ENCODE peak calls at places on chromosomes 11 and 22, in four cellular contexts. H is stimulated activated CD8-positive, alpha-beta memory T cell treated with anti-CD3 and anti-CD28 coated beads, Interleukin-4, amount 100 ng/mL, for 1 hour; O is brain microvascular endothelial cell; V is endodermal cell. Y is an unnamed sample.

GRCh38 chr11:58654908-58655296 is 32.4 kb downstream of the CNTF start:
- DNase-seq in H (no peak), O (no peak), V (no peak), Y (no peak)

GRCh38 chr11:27357250-27357649 is 5.8 kb downstream of the CCDC34 start:
- DNase-seq in H (no peak), O (no peak), V (no peak), Y (no peak)

GRCh38 chr22:28939394-28939793 is 56.0 kb downstream of the ZNRF3 start:
- DNase-seq in H (no peak), O (no peak), V (no peak), Y (no peak)

GRCh38 chr22:48592066-48592345 is 1235.7 kb downstream of the BRD1 start:
- DNase-seq in H (no peak), O (no peak), V (no peak), Y (no peak)

GRCh38 chr11:100810146-100810545 is 123.1 kb downstream of the ARHGAP42 start:
- DNase-seq in H (no peak), O (no peak), V (no peak), Y (no peak)

GRCh38 chr11:123942413-123942812 is 1.2 kb downstream of the OR6T1 start:
- DNase-seq in H (no peak), O (no peak), V (no peak), Y (no peak)

GRCh38 chr22:44180706-44181032 is at the start of gene PARVG:
- DNase-seq in H (no peak), O (no peak), V (peak; percentile 81), Y (peak; percentile 55)

GRCh38 chr22:22533417-22533816 is 13.3 kb upstream of the ZNF280A start:
- DNase-seq in H (no peak), O (no peak), V (no peak), Y (no peak)

GRCh38 chr11:45593992-45594391 is 71.4 kb downstream of the CHST1 start:
- DNase-seq in H (no peak), O (no peak), V (peak; percentile 58), Y (no peak)

GRCh38 chr11:110000045-110000502 is 93.1 kb upstream of the ZC3H12C start:
- DNase-seq in H (no peak), O (peak; percentile 94), V (no peak), Y (no peak)

GRCh38 chr11:10838083-10838482 is 19.8 kb downstream of the ZBED5 start:
- DNase-seq in H (no peak), O (no peak), V (no peak), Y (no peak)

GRCh38 chr22:32808038-32808445 is 6.5 kb downstream of the TIMP3 start:
- DNase-seq in H (no peak), O (no peak), V (no peak), Y (no peak)

GRCh38 chr22:25694167-25694907 is 47.7 kb upstream of the MYO18B start:
- DNase-seq in H (no peak), O (no peak), V (no peak), Y (no peak)

GRCh38 chr11:86101941-86102407 is 33.1 kb upstream of the PICALM start:
- DNase-seq in H (no peak), O (no peak), V (no peak), Y (no peak)

GRCh38 chr11:255816-256215 is 19.0 kb downstream of the PSMD13 start:
- DNase-seq in H (no peak), O (no peak), V (no peak), Y (no peak)

GRCh38 chr22:29765905-29766631 is 739 bp downstream of the ZMAT5 start:
- DNase-seq in H (no peak), O (no peak), V (no peak), Y (peak; percentile 21)

GRCh38 chr22:29689872-29690213 is 30.0 kb upstream of the CABP7 start:
- DNase-seq in H (no peak), O (peak; percentile 22), V (peak; percentile 92), Y (peak; percentile 36)

GRCh38 chr11:33773399-33774355 is 643 bp downstream of the FBXO3 start:
- DNase-seq in H (no peak), O (no peak), V (peak; percentile 44), Y (peak; percentile 37)

GRCh38 chr22:29670615-29671014 is 49.2 kb upstream of the CABP7 start:
- DNase-seq in H (no peak), O (no peak), V (no peak), Y (no peak)

GRCh38 chr22:33519140-33519973 is 400.9 kb downstream of the LARGE1 start:
- DNase-seq in H (no peak), O (peak; percentile 54), V (peak; percentile 67), Y (no peak)

Y was measured in T-cell.